ENCODE peak calls at places on chromosomes 12 and 14, in six cellular contexts. C is heart right ventricle, L is IMR-90, R is brain microvascular endothelial cell, U is neural progenitor cell, S is prostate gland. K is an unnamed sample.

GRCh38 chr12:53337998-53338397 is 1.8 kb upstream of the SP7 start:
- DNase-seq in L (no peak), C (no peak), S (no peak), R (no peak), U (no peak), K (no peak)

GRCh38 chr14:22432348-22432976 is 156.6 kb downstream of the DAD1 start:
- DNase-seq in S (peak), C (peak), U (no peak), L (peak), R (peak), K (no peak)

GRCh38 chr12:98208846-98209245 is 306.5 kb upstream of the TMPO start:
- DNase-seq in S (no peak), L (no peak), C (no peak), R (no peak), U (no peak), K (no peak)

GRCh38 chr12:14874882-14875281 is 10.8 kb downstream of the MGP start:
- DNase-seq in L (peak), S (no peak), U (no peak), R (no peak), C (no peak), K (no peak)

GRCh38 chr12:117603316-117604113 is 242.1 kb upstream of the NOS1 start:
- DNase-seq in U (peak), C (no peak), S (no peak), L (no peak), R (no peak), K (no peak)

GRCh38 chr14:59251811-59252771 is 63.6 kb downstream of the DAAM1 start:
- DNase-seq in U (peak), L (peak), R (no peak), C (no peak), S (no peak), K (no peak)

GRCh38 chr12:110966081-110966760 is 45.8 kb upstream of the MYL2 start:
- DNase-seq in R (no peak), S (no peak), U (no peak), C (no peak), L (no peak), K (no peak)

GRCh38 chr14:104271394-104271793 is 133.0 kb downstream of the KIF26A start:
- DNase-seq in R (no peak), C (no peak), U (no peak), L (no peak), S (no peak), K (no peak)

GRCh38 chr12:123075591-123076171 is 75.2 kb downstream of the PITPNM2 start:
- DNase-seq in C (no peak), L (no peak), U (peak), R (no peak), S (peak), K (no peak)

GRCh38 chr12:63206908-63207307 is 55.9 kb upstream of the AVPR1A start:
- DNase-seq in C (no peak), S (peak), U (no peak), L (no peak), R (peak), K (no peak)

GRCh38 chr12:41936333-41936732 is 208.3 kb downstream of the GXYLT1 start:
- DNase-seq in U (no peak), C (no peak), S (no peak), R (no peak), L (no peak), K (no peak)
- TF ChIP-seq CTCF in U (no peak), C (no peak), S (no peak), R (peak), L (no peak), K (no peak)

DNA sequence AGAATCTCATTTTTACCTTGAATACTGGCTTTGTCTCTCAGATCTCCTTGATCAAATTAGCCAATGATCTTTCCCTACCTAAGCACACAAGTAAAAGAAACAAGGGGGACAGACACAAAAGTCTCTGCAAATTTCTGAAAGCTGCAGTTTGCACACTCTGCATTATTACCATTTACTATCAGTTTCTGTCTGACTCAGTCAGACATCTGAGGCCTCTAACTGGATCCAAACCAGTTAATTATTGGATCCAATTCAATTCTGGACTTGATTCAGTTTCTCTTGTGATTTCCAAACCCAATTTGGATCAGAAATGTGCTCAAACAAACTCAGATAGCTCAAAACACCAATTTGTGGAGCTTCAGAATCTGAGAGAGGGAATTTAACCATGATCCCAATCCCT is 16.6 kb downstream of the SSTR1 start:
- DNase-seq in R (no peak), S (no peak), L (no peak), U (no peak), C (no peak), K (no peak)
- H3K27ac ChIP-seq in R (no peak), S (no peak), L (no peak), U (no peak), C (no peak), K (no peak)

DNA sequence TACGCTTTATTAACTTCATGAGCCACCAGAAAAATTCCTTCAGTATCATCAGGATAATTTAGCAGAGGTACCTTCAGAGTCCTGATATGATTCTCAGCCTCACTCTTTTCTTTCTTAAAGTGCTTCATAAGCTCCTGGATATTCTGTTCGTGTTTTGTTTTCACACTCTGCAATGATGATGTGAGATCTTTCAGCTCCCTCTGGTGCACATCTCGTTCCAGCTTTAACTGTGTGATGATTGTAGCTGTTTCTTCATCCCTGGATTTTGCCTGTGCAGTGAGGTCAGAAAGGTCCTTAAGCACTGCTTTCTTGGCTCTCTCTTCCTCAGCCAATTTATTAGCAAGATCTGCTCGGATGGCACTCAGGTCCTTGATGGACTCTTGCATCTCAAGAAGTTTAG is 156.7 kb downstream of the CEP128 start:
- DNase-seq in R (peak), L (peak), C (no peak), U (no peak), S (no peak), K (no peak)
- TF ChIP-seq CTCF in R (peak), L (peak), C (no peak), U (no peak), S (no peak), K (no peak)

DNA sequence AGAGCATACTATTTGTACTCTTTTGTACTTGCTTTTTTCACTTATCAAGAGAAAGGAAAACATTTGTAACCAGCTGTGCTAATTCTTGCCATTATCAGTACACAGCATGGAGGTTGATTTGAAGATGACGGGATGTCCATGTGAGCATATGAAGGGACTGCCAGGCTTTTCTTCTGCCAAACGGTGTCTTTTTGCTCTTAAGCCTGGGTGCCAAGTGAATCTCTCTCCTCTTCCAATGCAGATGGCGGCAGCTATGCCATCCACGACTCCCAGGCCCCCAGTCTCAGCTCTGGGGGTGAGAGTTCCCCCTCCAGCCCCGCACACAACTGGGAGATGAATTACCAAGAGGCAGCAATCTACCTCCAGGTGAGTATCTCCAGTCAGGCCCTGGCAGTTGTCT is 38.9 kb downstream of the TPCN1 start:
- DNase-seq in C (no peak), L (no peak), R (no peak), U (no peak), S (no peak), K (no peak)
- H3K27ac ChIP-seq in C (peak), L (no peak), R (no peak), U (no peak), S (peak), K (peak)

DNA sequence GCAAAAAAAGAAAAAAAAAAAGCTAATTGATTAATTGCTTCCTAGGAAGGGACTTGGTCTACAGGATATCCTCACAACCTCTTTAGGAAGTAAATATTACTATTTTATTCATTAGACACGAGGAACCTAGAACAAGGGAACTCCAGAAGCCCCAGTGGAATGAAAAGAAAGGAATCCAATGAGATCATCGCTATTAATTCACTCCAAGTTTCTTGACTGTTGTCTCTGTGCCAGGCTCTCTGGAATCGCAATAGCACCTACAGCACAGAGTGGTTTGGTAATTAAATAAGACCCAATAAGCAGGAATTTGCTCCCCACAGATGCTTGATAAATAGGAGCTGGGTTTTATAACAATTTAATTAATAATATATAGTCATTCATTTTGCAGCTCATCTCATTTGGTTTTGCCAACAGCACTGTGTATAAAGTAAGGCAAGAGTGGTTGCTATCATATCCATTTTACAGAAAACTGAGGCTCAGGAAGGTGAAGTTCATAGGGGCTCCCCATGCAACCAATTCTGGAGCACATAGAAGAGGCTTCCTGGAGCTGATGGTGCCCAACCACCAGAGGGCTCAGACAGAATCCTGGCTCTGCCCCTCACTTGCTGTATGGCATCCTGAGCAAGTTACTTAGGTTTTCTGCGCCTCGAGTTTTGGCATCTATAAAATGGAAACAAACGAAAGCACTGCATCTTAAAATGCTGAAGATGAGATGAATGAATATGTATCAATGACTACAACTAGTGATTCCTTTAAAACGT is 420.2 kb downstream of the MED13L start:
- DNase-seq in S (no peak), U (no peak), C (no peak), R (no peak), L (no peak), K (no peak)
- TF ChIP-seq CTCF in S (no peak), U (no peak), C (no peak), R (peak), L (no peak), K (no peak)

DNA sequence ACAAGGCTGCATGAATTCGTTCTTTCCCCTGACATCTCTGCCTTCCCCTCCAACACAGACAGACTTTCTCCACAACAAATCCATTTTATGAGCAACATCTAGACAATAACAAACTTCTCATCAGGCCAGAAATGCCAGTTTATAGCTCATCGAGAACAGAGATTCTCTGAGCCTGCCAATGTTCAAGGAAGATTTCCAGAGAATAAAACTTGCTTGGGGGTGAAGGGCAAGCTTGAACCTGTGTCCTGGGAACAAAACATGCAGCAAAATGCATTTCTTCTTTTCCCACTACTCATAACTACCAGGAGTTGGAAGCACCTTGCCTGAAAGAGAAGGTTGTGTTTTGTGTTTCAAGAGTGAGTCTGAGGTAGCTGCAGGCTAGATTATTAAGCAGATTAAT is 6.8 kb downstream of the MAP1LC3B2 start:
- DNase-seq in R (no peak), U (no peak), C (no peak), L (no peak), S (peak), K (no peak)
- H3K27ac ChIP-seq in R (no peak), U (no peak), C (no peak), L (no peak), S (no peak), K (peak)

GRCh38 chr12:124680863-124681778 is 113.7 kb upstream of the NCOR2 start:
- DNase-seq in S (no peak), C (peak), L (peak), U (peak), R (peak), K (no peak)
- TF ChIP-seq CTCF in S (no peak), C (no peak), L (peak), U (peak), R (peak), K (peak)